ENCODE peak calls at places on chromosomes 6 and 20, in five cellular contexts. S, L, Y, E and Z are unnamed samples.

GRCh38 chr6:31906122-31906521 is 4.2 kb upstream of the ZBTB12 start:
- DNase-seq in S (no peak), L (no peak), Y (no peak), E (no peak), Z (no peak)

GRCh38 chr20:52011093-52011492 is 180.5 kb downstream of the ZFP64 start:
- DNase-seq in S (no peak), L (no peak), Y (no peak), E (no peak), Z (no peak)

GRCh38 chr6:151025076-151025475 is 159.6 kb downstream of the MTHFD1L start:
- DNase-seq in S (no peak), L (no peak), Y (no peak), E (no peak), Z (no peak)

GRCh38 chr20:50646483-50646996 is 44.8 kb downstream of the RIPOR3 start:
- DNase-seq in S (no peak), L (no peak), Y (no peak), E (no peak), Z (no peak)

GRCh38 chr6:149336529-149336928 is 19.0 kb downstream of the TAB2 start:
- DNase-seq in S (no peak), L (peak; percentile 8), Y (no peak), E (no peak), Z (no peak)

GRCh38 chr20:16518068-16518783 is 55.0 kb downstream of the KIF16B start:
- DNase-seq in S (no peak), L (peak; percentile 60), Y (no peak), E (peak; percentile 77), Z (no peak)

GRCh38 chr6:133300896-133301295 is 59.7 kb downstream of the EYA4 start:
- DNase-seq in S (no peak), L (no peak), Y (no peak), E (no peak), Z (no peak)

GRCh38 chr6:136607204-136607931 is 57.1 kb upstream of the MAP7 start:
- DNase-seq in S (no peak), L (no peak), Y (no peak), E (no peak), Z (no peak)

GRCh38 chr6:113539202-113539601 is 317.9 kb upstream of the MARCKS start:
- DNase-seq in S (no peak), L (no peak), Y (no peak), E (no peak), Z (no peak)

GRCh38 chr6:158756126-158756525 is 63.0 kb downstream of the EZR start:
- DNase-seq in S (no peak), L (no peak), Y (no peak), E (no peak), Z (no peak)

GRCh38 chr6:125611573-125612399 is 137.6 kb upstream of the HEY2 start:
- DNase-seq in S (no peak), L (no peak), Y (no peak), E (no peak), Z (no peak)

GRCh38 chr20:50931306-50932015 is at the start of gene ADNP:
- DNase-seq in S (peak; percentile 94), L (peak; percentile 97), Y (peak; percentile 90), E (peak; percentile 95), Z (peak; percentile 91)

GRCh38 chr6:95593025-95593424 is 15.7 kb downstream of the MANEA start:
- DNase-seq in S (no peak), L (no peak), Y (no peak), E (peak; percentile 61), Z (peak; percentile 80)

GRCh38 chr6:169070506-169071176 is 183.0 kb downstream of the THBS2 start:
- DNase-seq in S (peak; percentile 90), L (peak; percentile 80), Y (peak; percentile 67), E (peak; percentile 56), Z (no peak)

GRCh38 chr20:41029150-41029872 is 689 bp downstream of the TOP1 start:
- DNase-seq in S (peak; percentile 61), L (peak; percentile 59), Y (peak; percentile 34), E (peak; percentile 39), Z (peak; percentile 69)

GRCh38 chr6:20876016-20876415 is 341.8 kb downstream of the CDKAL1 start:
- DNase-seq in S (no peak), L (peak; percentile 8), Y (no peak), E (no peak), Z (no peak)

GRCh38 chr6:167287513-167288048 is 3.5 kb upstream of the UNC93A start:
- DNase-seq in S (no peak), L (no peak), Y (no peak), E (no peak), Z (no peak)

GRCh38 chr20:48638546-48638945 is 189.3 kb downstream of the PREX1 start:
- DNase-seq in S (no peak), L (no peak), Y (no peak), E (no peak), Z (no peak)

GRCh38 chr20:47303736-47304135 is 52.8 kb downstream of the ZMYND8 start:
- DNase-seq in S (no peak), L (no peak), Y (no peak), E (no peak), Z (no peak)

GRCh38 chr20:41619360-41620115 is 1.4 kb upstream of the CHD6 start:
- DNase-seq in S (no peak), L (no peak), Y (no peak), E (no peak), Z (no peak)

DNA sequence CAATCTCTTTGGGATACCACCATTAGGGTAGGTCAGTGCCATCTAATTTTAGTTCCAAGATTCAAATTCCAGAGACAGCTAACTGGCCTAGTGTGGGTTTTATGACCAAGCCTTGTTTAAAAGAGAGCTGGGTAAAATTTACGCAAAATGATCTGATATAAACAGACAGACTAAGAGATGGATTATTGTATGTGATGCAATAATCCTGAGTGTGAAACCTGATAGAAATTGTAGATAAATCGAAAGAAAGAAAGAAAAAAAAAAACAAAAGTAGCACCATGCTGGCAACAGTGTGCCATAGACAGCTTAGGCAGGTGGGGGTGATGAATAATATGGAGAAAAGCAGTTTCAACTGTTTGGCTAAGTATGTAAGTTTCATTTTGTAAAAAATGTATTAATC is 2.9 kb downstream of the ZNF184 start:
- DNase-seq in S (no peak), L (no peak), Y (no peak), E (no peak), Z (no peak)
- H3K9me3 ChIP-seq in S (no peaks in the 10 kb centered on the region), L (no peaks in the 10 kb centered on the region), Y (no peaks in the 10 kb centered on the region), E (no peaks in the 10 kb centered on the region), Z (no peaks in the 10 kb centered on the region)

DNA sequence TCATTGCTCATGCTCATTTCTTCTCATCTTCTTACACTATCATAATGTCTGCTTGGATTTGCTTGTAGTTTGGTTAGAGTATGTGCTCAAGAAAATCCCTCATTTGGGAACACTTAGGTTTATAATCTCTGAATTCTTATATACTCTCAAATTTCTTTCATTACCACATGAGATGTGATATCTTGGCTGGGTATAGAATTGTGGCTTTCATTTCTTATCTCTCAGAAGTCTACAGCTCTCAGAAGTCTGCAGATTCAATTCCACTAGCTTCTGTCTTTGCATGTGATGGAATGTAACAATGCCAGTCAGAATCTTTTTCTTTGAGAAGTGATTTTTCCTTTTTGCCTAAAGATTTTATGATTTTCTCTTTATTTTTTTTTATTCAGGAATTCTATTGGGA is 50.9 kb downstream of the STMND1 start:
- DNase-seq in S (no peak), L (no peak), Y (no peak), E (no peak), Z (no peak)
- TF ChIP-seq CTCF in S (no peak), L (no peak), Y (no peak), E (no peak), Z (no peak)

DNA sequence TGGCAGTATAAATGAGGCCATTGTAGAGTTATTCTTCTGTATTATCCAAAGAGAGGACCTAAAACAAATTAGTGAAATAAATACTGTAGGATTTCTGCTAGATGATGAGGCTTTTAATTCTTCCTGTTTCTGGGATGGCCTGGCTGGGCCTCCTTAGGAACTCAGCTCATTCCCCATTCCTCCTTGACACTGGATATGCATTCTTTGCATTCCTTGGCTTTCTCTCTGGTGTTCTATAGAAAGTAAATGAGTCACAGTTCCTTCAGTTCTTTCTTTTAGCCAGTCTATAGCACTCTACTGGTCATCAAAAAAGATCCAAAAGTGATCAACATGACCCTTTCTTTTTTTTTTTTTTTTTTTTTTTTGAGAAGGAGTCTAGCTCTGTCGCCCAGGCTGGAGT is 8.6 kb downstream of the OR10C1 start:
- DNase-seq in S (no peak), L (no peak), Y (no peak), E (no peak), Z (no peak)
- H3K9me3 ChIP-seq in S (no peaks in the 10 kb centered on the region), L (no peaks in the 10 kb centered on the region), Y (peaks cover 8% of the 10 kb centered on the region), E (no peaks in the 10 kb centered on the region), Z (no peaks in the 10 kb centered on the region)

DNA sequence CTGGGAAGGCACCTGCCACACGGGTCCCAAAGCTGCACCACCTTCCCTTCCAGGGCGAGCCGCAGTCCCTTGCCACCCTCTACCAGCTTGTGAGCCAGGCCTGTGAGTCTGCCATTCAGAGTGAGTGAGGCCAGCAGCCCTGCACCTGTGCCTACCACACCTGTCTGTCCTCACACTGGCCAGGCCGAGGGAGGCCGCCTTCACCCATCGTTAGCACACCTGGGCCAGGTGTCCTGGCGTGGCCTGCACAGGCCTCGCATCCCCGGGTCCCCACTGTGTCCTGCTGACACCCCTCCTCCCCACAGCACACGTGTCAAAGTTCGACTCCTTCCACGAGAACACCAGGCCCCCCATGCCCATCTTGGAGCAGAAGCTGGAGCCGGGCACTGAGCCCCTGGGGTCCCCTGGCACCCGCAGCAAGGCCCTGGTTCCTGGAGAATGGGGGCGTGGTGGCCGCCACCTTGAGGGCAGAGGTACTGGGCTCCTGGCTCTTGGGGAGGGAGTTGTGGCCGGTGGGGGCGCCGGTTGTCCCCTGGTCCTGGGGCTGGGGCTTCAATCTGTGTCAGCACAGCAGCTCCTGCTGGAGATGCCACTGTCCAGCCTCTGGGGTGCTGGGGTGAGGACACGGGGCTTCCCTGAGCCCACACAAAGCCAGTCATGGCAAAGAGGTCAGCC is 33.0 kb downstream of the CHRNA4 start:
- DNase-seq in S (peak; percentile 37), L (no peak), Y (peak; percentile 7), E (no peak), Z (peak; percentile 42)
- TF ChIP-seq CTCF in S (no peak), L (no peak), Y (no peak), E (no peak), Z (no peak)

DNA sequence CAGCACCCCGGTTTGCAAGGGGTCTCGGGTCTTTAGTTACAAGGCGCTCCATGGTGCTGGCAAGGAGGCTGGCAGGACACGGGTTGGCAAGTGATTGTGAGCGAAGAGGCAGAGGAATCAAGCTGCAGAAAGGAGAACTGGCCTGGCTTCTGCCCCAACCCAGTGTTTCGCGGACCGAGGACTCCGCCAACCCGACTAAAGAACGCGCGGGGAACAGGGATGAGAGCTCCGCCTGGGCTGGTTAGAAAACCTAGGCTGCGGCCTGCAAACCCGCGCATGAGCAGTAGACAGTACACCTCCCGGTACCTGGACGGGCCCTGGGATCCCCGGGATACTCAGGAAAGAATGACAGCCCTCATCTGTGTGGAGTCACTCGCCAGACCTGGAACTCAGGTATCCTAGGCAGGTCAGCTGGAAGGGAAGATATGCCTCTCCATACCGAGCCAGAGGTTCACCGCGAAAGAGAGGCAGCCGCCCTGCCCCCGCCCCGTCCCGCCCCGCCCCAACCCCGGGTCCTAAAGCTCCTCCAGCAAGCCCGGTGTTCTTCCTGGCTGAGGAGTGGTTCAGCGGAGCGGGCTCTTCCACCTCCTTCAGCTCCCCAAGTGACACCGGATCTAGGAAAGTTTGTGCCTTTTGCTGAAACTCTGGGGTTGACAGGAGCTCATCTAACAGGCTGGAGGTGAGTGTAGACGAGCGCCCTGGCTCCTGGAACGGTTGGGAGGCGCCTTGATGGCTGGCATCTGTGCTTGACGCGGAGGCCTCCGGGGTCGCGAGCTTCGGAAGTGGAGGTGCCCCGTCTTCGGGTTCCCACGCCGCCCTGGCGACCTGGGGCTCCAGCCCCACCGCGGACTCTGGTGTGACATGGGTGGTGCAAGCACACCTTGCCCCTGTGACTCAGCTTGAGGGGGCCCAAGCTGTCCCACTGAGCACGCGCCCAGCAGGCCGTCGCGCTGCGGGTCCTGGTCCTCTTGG is 1847.3 kb upstream of the DEFB115 start:
- DNase-seq in S (peak; percentile 49), L (no peak), Y (no peak), E (no peak), Z (no peak)
- H3K9me3 ChIP-seq in S (no peaks in the 10 kb centered on the region), L (no peaks in the 10 kb centered on the region), Y (no peaks in the 10 kb centered on the region), E (peaks cover 42% of the 10 kb centered on the region), Z (no peaks in the 10 kb centered on the region)

GRCh38 chr6:37807656-37808055 is 11.9 kb upstream of the ZFAND3 start:
- DNase-seq in S (peak; percentile 67), L (no peak), Y (no peak), E (no peak), Z (no peak)
- TF ChIP-seq CTCF in S (peak; percentile 46), L (no peak), Y (peak; percentile 15), E (no peak), Z (no peak)